ENCODE peak calls at places on chromosome 18, in six cellular contexts. One of them, this sample, is unnamed. For H3K36me3, the result is how much of the 10 kb centered on the place peaks cover.

GRCh38 chr18:4510709-4511108 is 55.6 kb upstream of the DLGAP1 start:
- DNase-seq in prostate gland: no peak
- DNase-seq in HepG2: no peak
- DNase-seq in adrenal gland: no peak
- DNase-seq in transverse colon: no peak
- DNase-seq in right lobe of liver: no peak
- DNase-seq in this sample: peak

GRCh38 chr18:35993013-35993412 is 20.5 kb downstream of the RMP24 start:
- DNase-seq in adrenal gland: no peak
- DNase-seq in transverse colon: no peak
- DNase-seq in HepG2: no peak
- DNase-seq in right lobe of liver: peak
- DNase-seq in prostate gland: no peak
- DNase-seq in this sample: no peak

GRCh38 chr18:50559750-50560680 is at the start of gene MAPK4:
- DNase-seq in HepG2: no peak
- DNase-seq in transverse colon: peak
- DNase-seq in right lobe of liver: peak
- DNase-seq in adrenal gland: peak
- DNase-seq in prostate gland: peak
- DNase-seq in this sample: no peak

GRCh38 chr18:35409921-35410320 is 32.8 kb upstream of the ZNF396 start:
- DNase-seq in transverse colon: peak
- DNase-seq in HepG2: no peak
- DNase-seq in right lobe of liver: no peak
- DNase-seq in adrenal gland: no peak
- DNase-seq in prostate gland: no peak
- DNase-seq in this sample: no peak

GRCh38 chr18:45588831-45589558 is 26.3 kb upstream of the SLC14A2 start:
- DNase-seq in transverse colon: no peak
- DNase-seq in prostate gland: no peak
- DNase-seq in HepG2: no peak
- DNase-seq in right lobe of liver: no peak
- DNase-seq in adrenal gland: no peak
- DNase-seq in this sample: no peak

GRCh38 chr18:8426401-8426800 is 182.8 kb upstream of the RAB12 start:
- DNase-seq in HepG2: peak
- DNase-seq in transverse colon: no peak
- DNase-seq in prostate gland: no peak
- DNase-seq in adrenal gland: no peak
- DNase-seq in right lobe of liver: no peak
- DNase-seq in this sample: peak

GRCh38 chr18:2083691-2084090 is 487.6 kb downstream of the METTL4 start:
- DNase-seq in adrenal gland: no peak
- DNase-seq in HepG2: no peak
- DNase-seq in transverse colon: no peak
- DNase-seq in right lobe of liver: no peak
- DNase-seq in prostate gland: no peak
- DNase-seq in this sample: no peak

GRCh38 chr18:66825347-66825746 is 221.5 kb upstream of the CDH19 start:
- DNase-seq in transverse colon: no peak
- DNase-seq in HepG2: no peak
- DNase-seq in right lobe of liver: no peak
- DNase-seq in prostate gland: no peak
- DNase-seq in adrenal gland: no peak
- DNase-seq in this sample: no peak

GRCh38 chr18:22683196-22683676 is 249.9 kb upstream of the RBBP8 start:
- DNase-seq in prostate gland: peak
- DNase-seq in transverse colon: peak
- DNase-seq in adrenal gland: peak
- DNase-seq in HepG2: peak
- DNase-seq in right lobe of liver: peak
- DNase-seq in this sample: no peak

GRCh38 chr18:49959176-49959575 is 145.8 kb upstream of the ACAA2 start:
- DNase-seq in HepG2: no peak
- DNase-seq in right lobe of liver: no peak
- DNase-seq in transverse colon: no peak
- DNase-seq in adrenal gland: no peak
- DNase-seq in prostate gland: no peak
- DNase-seq in this sample: no peak

GRCh38 chr18:79436556-79437275 is 41.0 kb downstream of the NFATC1 start:
- DNase-seq in right lobe of liver: no peak
- DNase-seq in HepG2: no peak
- DNase-seq in prostate gland: no peak
- DNase-seq in transverse colon: no peak
- DNase-seq in adrenal gland: no peak
- DNase-seq in this sample: no peak

GRCh38 chr18:79876497-79876896 is 75.0 kb downstream of the SLC66A2 start:
- DNase-seq in adrenal gland: no peak
- DNase-seq in right lobe of liver: no peak
- DNase-seq in transverse colon: no peak
- DNase-seq in prostate gland: no peak
- DNase-seq in HepG2: no peak
- DNase-seq in this sample: peak

GRCh38 chr18:923144-923543 is 18.5 kb downstream of the ADCYAP1 start:
- DNase-seq in right lobe of liver: no peak
- DNase-seq in transverse colon: no peak
- DNase-seq in adrenal gland: no peak
- DNase-seq in prostate gland: no peak
- DNase-seq in HepG2: peak
- DNase-seq in this sample: no peak

GRCh38 chr18:67362906-67363305 is 153.6 kb downstream of the DSEL start:
- DNase-seq in prostate gland: no peak
- DNase-seq in transverse colon: no peak
- DNase-seq in right lobe of liver: no peak
- DNase-seq in adrenal gland: no peak
- DNase-seq in HepG2: no peak
- DNase-seq in this sample: no peak

GRCh38 chr18:45481846-45482245 is 133.4 kb upstream of the SLC14A2 start:
- DNase-seq in right lobe of liver: no peak
- DNase-seq in adrenal gland: no peak
- DNase-seq in prostate gland: no peak
- DNase-seq in HepG2: no peak
- DNase-seq in transverse colon: no peak
- DNase-seq in this sample: no peak

GRCh38 chr18:68865021-68865420 is 67.1 kb downstream of the CCDC102B start:
- DNase-seq in adrenal gland: no peak
- DNase-seq in transverse colon: no peak
- DNase-seq in HepG2: no peak
- DNase-seq in right lobe of liver: no peak
- DNase-seq in prostate gland: no peak
- DNase-seq in this sample: no peak

GRCh38 chr18:9038277-9038871 is 64.1 kb upstream of the NDUFV2 start:
- DNase-seq in right lobe of liver: no peak
- DNase-seq in HepG2: no peak
- DNase-seq in adrenal gland: no peak
- DNase-seq in transverse colon: no peak
- DNase-seq in prostate gland: no peak
- DNase-seq in this sample: no peak

GRCh38 chr18:78965260-78965659 is 14.4 kb upstream of the SALL3 start:
- DNase-seq in transverse colon: no peak
- DNase-seq in adrenal gland: no peak
- DNase-seq in prostate gland: no peak
- DNase-seq in right lobe of liver: no peak
- DNase-seq in HepG2: no peak
- DNase-seq in this sample: peak

GRCh38 chr18:41569867-41570266 is 385.2 kb upstream of the PIK3C3 start:
- DNase-seq in right lobe of liver: no peak
- DNase-seq in adrenal gland: no peak
- DNase-seq in HepG2: no peak
- DNase-seq in transverse colon: no peak
- DNase-seq in prostate gland: no peak
- DNase-seq in this sample: no peak

GRCh38 chr18:36412778-36413177 is 115.3 kb downstream of the FHOD3 start:
- DNase-seq in prostate gland: no peak
- DNase-seq in right lobe of liver: no peak
- DNase-seq in HepG2: peak
- DNase-seq in transverse colon: no peak
- DNase-seq in adrenal gland: no peak
- DNase-seq in this sample: no peak

GRCh38 chr18:23738575-23738974 is 49.3 kb downstream of the LAMA3 start:
- DNase-seq in prostate gland: no peak
- DNase-seq in HepG2: no peak
- DNase-seq in right lobe of liver: no peak
- DNase-seq in transverse colon: no peak
- DNase-seq in adrenal gland: no peak
- DNase-seq in this sample: no peak

GRCh38 chr18:68797901-68798300 is at the start of gene CCDC102B:
- DNase-seq in transverse colon: no peak
- DNase-seq in right lobe of liver: no peak
- DNase-seq in prostate gland: no peak
- DNase-seq in HepG2: no peak
- DNase-seq in adrenal gland: no peak
- DNase-seq in this sample: no peak

GRCh38 chr18:69567813-69568488 is 167.3 kb downstream of the DOK6 start:
- DNase-seq in right lobe of liver: no peak
- DNase-seq in transverse colon: no peak
- DNase-seq in prostate gland: no peak
- DNase-seq in HepG2: peak
- DNase-seq in adrenal gland: no peak
- DNase-seq in this sample: no peak

GRCh38 chr18:13005289-13005688 is 14.1 kb downstream of the CEP192 start:
- DNase-seq in adrenal gland: no peak
- DNase-seq in transverse colon: no peak
- DNase-seq in right lobe of liver: no peak
- DNase-seq in HepG2: no peak
- DNase-seq in prostate gland: no peak
- DNase-seq in this sample: no peak
- H3K36me3 ChIP-seq in adrenal gland: under half
- H3K36me3 ChIP-seq in transverse colon: under half
- H3K36me3 ChIP-seq in right lobe of liver: under half
- H3K36me3 ChIP-seq in HepG2: half or more
- H3K36me3 ChIP-seq in prostate gland: under half
- H3K36me3 ChIP-seq in this sample: under half

DNA sequence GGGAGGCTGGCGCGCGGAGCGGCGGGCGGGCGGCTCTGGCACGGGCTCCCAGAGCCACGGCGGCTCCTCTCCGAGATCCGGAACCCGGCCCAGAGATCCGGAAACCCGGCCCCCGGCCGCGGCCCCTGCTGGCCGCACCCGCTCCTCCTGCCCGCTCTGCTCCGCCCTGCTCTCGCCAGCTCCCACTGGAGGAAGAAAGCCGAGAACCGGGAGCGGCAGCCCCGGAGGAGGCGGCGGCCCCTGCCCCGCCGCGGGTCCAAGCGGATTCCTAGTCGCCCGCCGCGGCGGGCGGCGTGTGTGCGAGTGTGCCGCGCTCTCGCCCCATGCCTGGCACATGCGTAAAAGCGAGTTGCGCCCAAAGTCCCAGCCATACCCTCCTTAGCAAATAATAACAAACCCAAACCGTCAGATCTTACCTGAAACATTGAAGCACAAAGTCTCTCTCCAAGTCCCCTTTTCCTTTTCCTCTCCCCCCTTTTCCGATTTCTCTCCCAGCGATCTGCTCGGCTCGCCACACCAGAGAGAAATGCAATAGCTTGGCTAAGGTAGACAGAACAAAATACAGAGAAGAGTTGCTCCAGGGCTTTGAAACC is 108.7 kb upstream of the KCTD1 start:
- DNase-seq in prostate gland: peak
- DNase-seq in transverse colon: peak
- DNase-seq in adrenal gland: peak
- DNase-seq in right lobe of liver: peak
- DNase-seq in HepG2: peak
- DNase-seq in this sample: no peak
- TF ChIP-seq POLR2A in prostate gland: peak
- TF ChIP-seq POLR2A in transverse colon: peak
- TF ChIP-seq POLR2A in adrenal gland: peak
- TF ChIP-seq POLR2A in right lobe of liver: peak
- TF ChIP-seq POLR2A in HepG2: no peak
- TF ChIP-seq POLR2A in this sample: no peak

GRCh38 chr18:6741786-6742185 is 12.3 kb downstream of the ARHGAP28 start:
- DNase-seq in HepG2: no peak
- DNase-seq in right lobe of liver: no peak
- DNase-seq in adrenal gland: no peak
- DNase-seq in prostate gland: no peak
- DNase-seq in transverse colon: no peak
- DNase-seq in this sample: no peak

GRCh38 chr18:6744816-6745455 is 15.4 kb downstream of the ARHGAP28 start:
- DNase-seq in HepG2: no peak
- DNase-seq in right lobe of liver: no peak
- DNase-seq in prostate gland: no peak
- DNase-seq in adrenal gland: no peak
- DNase-seq in transverse colon: no peak
- DNase-seq in this sample: no peak

GRCh38 chr18:6737833-6738232 is 8.3 kb downstream of the ARHGAP28 start:
- DNase-seq in right lobe of liver: no peak
- DNase-seq in HepG2: no peak
- DNase-seq in prostate gland: no peak
- DNase-seq in adrenal gland: no peak
- DNase-seq in transverse colon: no peak
- DNase-seq in this sample: no peak

GRCh38 chr18:6743988-6744387 is 14.5 kb downstream of the ARHGAP28 start:
- DNase-seq in right lobe of liver: no peak
- DNase-seq in adrenal gland: no peak
- DNase-seq in prostate gland: no peak
- DNase-seq in HepG2: no peak
- DNase-seq in transverse colon: no peak
- DNase-seq in this sample: no peak

GRCh38 chr18:6741290-6741689 is 11.8 kb downstream of the ARHGAP28 start:
- DNase-seq in right lobe of liver: no peak
- DNase-seq in transverse colon: no peak
- DNase-seq in HepG2: no peak
- DNase-seq in adrenal gland: peak
- DNase-seq in prostate gland: no peak
- DNase-seq in this sample: no peak
- H3K27ac ChIP-seq in right lobe of liver: no peak
- H3K27ac ChIP-seq in transverse colon: peak
- H3K27ac ChIP-seq in HepG2: no peak
- H3K27ac ChIP-seq in adrenal gland: peak
- H3K27ac ChIP-seq in prostate gland: no peak
- H3K27ac ChIP-seq in this sample: peak

GRCh38 chr18:55228707-55229106 is 269.4 kb upstream of the CCDC68 start:
- DNase-seq in right lobe of liver: no peak
- DNase-seq in HepG2: no peak
- DNase-seq in transverse colon: no peak
- DNase-seq in adrenal gland: no peak
- DNase-seq in prostate gland: no peak
- DNase-seq in this sample: no peak
- H3K36me3 ChIP-seq in right lobe of liver: under half
- H3K36me3 ChIP-seq in HepG2: under half
- H3K36me3 ChIP-seq in transverse colon: under half
- H3K36me3 ChIP-seq in adrenal gland: half or more
- H3K36me3 ChIP-seq in prostate gland: under half
- H3K36me3 ChIP-seq in this sample: half or more